ENCODE peak calls at places on chromosomes 4 and X, in six cellular contexts. One of them, this sample, is unnamed.

GRCh38 chr4:126411047-126411446 is 1096.3 kb downstream of the FAT4 start:
- DNase-seq in MCF 10A: no peak
- DNase-seq in astrocyte: no peak
- DNase-seq in stimulated activated naive CD8-positive, alpha-beta T cell treated with anti-CD3 and anti-CD28 coated beads, Interleukin-15, Interleukin-2, amounts not matched to agents 100 U/mL and 50 U/mL, for 24 hours: no peak
- DNase-seq in RWPE1: no peak
- DNase-seq in heart left ventricle: no peak
- DNase-seq in this sample: no peak

GRCh38 chr4:148452970-148453369 is 10.8 kb upstream of the NR3C2 start:
- DNase-seq in heart left ventricle: no peak
- DNase-seq in RWPE1: no peak
- DNase-seq in MCF 10A: no peak
- DNase-seq in stimulated activated naive CD8-positive, alpha-beta T cell treated with anti-CD3 and anti-CD28 coated beads, Interleukin-15, Interleukin-2, amounts not matched to agents 100 U/mL and 50 U/mL, for 24 hours: no peak
- DNase-seq in astrocyte: no peak
- DNase-seq in this sample: no peak

GRCh38 chr4:110164251-110164650 is 34.2 kb downstream of the ELOVL6 start:
- DNase-seq in stimulated activated naive CD8-positive, alpha-beta T cell treated with anti-CD3 and anti-CD28 coated beads, Interleukin-15, Interleukin-2, amounts not matched to agents 100 U/mL and 50 U/mL, for 24 hours: no peak
- DNase-seq in heart left ventricle: no peak
- DNase-seq in astrocyte: peak
- DNase-seq in RWPE1: no peak
- DNase-seq in MCF 10A: no peak
- DNase-seq in this sample: no peak

GRCh38 chrX:27491397-27491796 is 28.3 kb upstream of the PPP4R3C start:
- DNase-seq in RWPE1: no peak
- DNase-seq in MCF 10A: no peak
- DNase-seq in heart left ventricle: no peak
- DNase-seq in astrocyte: no peak
- DNase-seq in stimulated activated naive CD8-positive, alpha-beta T cell treated with anti-CD3 and anti-CD28 coated beads, Interleukin-15, Interleukin-2, amounts not matched to agents 100 U/mL and 50 U/mL, for 24 hours: no peak
- DNase-seq in this sample: no peak

GRCh38 chr4:151430737-151431457 is 21.9 kb downstream of the FHIP1A start:
- DNase-seq in stimulated activated naive CD8-positive, alpha-beta T cell treated with anti-CD3 and anti-CD28 coated beads, Interleukin-15, Interleukin-2, amounts not matched to agents 100 U/mL and 50 U/mL, for 24 hours: no peak
- DNase-seq in RWPE1: no peak
- DNase-seq in heart left ventricle: no peak
- DNase-seq in astrocyte: no peak
- DNase-seq in MCF 10A: no peak
- DNase-seq in this sample: no peak

GRCh38 chr4:54281060-54281781 is 52.1 kb downstream of the PDGFRA start:
- DNase-seq in MCF 10A: peak
- DNase-seq in RWPE1: peak
- DNase-seq in astrocyte: peak
- DNase-seq in heart left ventricle: peak
- DNase-seq in stimulated activated naive CD8-positive, alpha-beta T cell treated with anti-CD3 and anti-CD28 coated beads, Interleukin-15, Interleukin-2, amounts not matched to agents 100 U/mL and 50 U/mL, for 24 hours: no peak
- DNase-seq in this sample: no peak

GRCh38 chr4:112956458-112956857 is 93.0 kb upstream of the ANK2 start:
- DNase-seq in heart left ventricle: no peak
- DNase-seq in stimulated activated naive CD8-positive, alpha-beta T cell treated with anti-CD3 and anti-CD28 coated beads, Interleukin-15, Interleukin-2, amounts not matched to agents 100 U/mL and 50 U/mL, for 24 hours: no peak
- DNase-seq in RWPE1: no peak
- DNase-seq in MCF 10A: no peak
- DNase-seq in astrocyte: no peak
- DNase-seq in this sample: no peak

GRCh38 chr4:2574863-2575262 is 38.4 kb downstream of the FAM193A start:
- DNase-seq in astrocyte: no peak
- DNase-seq in RWPE1: no peak
- DNase-seq in stimulated activated naive CD8-positive, alpha-beta T cell treated with anti-CD3 and anti-CD28 coated beads, Interleukin-15, Interleukin-2, amounts not matched to agents 100 U/mL and 50 U/mL, for 24 hours: no peak
- DNase-seq in MCF 10A: no peak
- DNase-seq in heart left ventricle: no peak
- DNase-seq in this sample: no peak

GRCh38 chr4:4759883-4760282 is 99.6 kb upstream of the MSX1 start:
- DNase-seq in astrocyte: no peak
- DNase-seq in RWPE1: no peak
- DNase-seq in heart left ventricle: no peak
- DNase-seq in MCF 10A: no peak
- DNase-seq in stimulated activated naive CD8-positive, alpha-beta T cell treated with anti-CD3 and anti-CD28 coated beads, Interleukin-15, Interleukin-2, amounts not matched to agents 100 U/mL and 50 U/mL, for 24 hours: no peak
- DNase-seq in this sample: no peak

GRCh38 chrX:135522132-135522530 is 1.7 kb downstream of the INTS6L start:
- DNase-seq in stimulated activated naive CD8-positive, alpha-beta T cell treated with anti-CD3 and anti-CD28 coated beads, Interleukin-15, Interleukin-2, amounts not matched to agents 100 U/mL and 50 U/mL, for 24 hours: no peak
- DNase-seq in MCF 10A: no peak
- DNase-seq in RWPE1: no peak
- DNase-seq in astrocyte: no peak
- DNase-seq in heart left ventricle: no peak
- DNase-seq in this sample: no peak

GRCh38 chr4:105807496-105807895 is 87.8 kb upstream of the NPNT start:
- DNase-seq in MCF 10A: no peak
- DNase-seq in stimulated activated naive CD8-positive, alpha-beta T cell treated with anti-CD3 and anti-CD28 coated beads, Interleukin-15, Interleukin-2, amounts not matched to agents 100 U/mL and 50 U/mL, for 24 hours: no peak
- DNase-seq in heart left ventricle: no peak
- DNase-seq in astrocyte: peak
- DNase-seq in RWPE1: no peak
- DNase-seq in this sample: no peak

GRCh38 chrX:45850197-45850774 is 649.6 kb upstream of the DIPK2B start:
- DNase-seq in MCF 10A: peak
- DNase-seq in RWPE1: no peak
- DNase-seq in stimulated activated naive CD8-positive, alpha-beta T cell treated with anti-CD3 and anti-CD28 coated beads, Interleukin-15, Interleukin-2, amounts not matched to agents 100 U/mL and 50 U/mL, for 24 hours: peak
- DNase-seq in astrocyte: peak
- DNase-seq in heart left ventricle: no peak
- DNase-seq in this sample: no peak

GRCh38 chrX:103063191-103063845 is 653 bp downstream of the BEX1 start:
- DNase-seq in MCF 10A: peak
- DNase-seq in astrocyte: peak
- DNase-seq in RWPE1: peak
- DNase-seq in stimulated activated naive CD8-positive, alpha-beta T cell treated with anti-CD3 and anti-CD28 coated beads, Interleukin-15, Interleukin-2, amounts not matched to agents 100 U/mL and 50 U/mL, for 24 hours: peak
- DNase-seq in heart left ventricle: no peak
- DNase-seq in this sample: no peak

GRCh38 chr4:129336457-129336856 is 240.5 kb downstream of the C4orf33 start:
- DNase-seq in stimulated activated naive CD8-positive, alpha-beta T cell treated with anti-CD3 and anti-CD28 coated beads, Interleukin-15, Interleukin-2, amounts not matched to agents 100 U/mL and 50 U/mL, for 24 hours: no peak
- DNase-seq in MCF 10A: no peak
- DNase-seq in heart left ventricle: no peak
- DNase-seq in astrocyte: no peak
- DNase-seq in RWPE1: no peak
- DNase-seq in this sample: no peak

GRCh38 chr4:47786958-47787370 is 50.9 kb downstream of the CORIN start:
- DNase-seq in MCF 10A: no peak
- DNase-seq in RWPE1: no peak
- DNase-seq in heart left ventricle: no peak
- DNase-seq in stimulated activated naive CD8-positive, alpha-beta T cell treated with anti-CD3 and anti-CD28 coated beads, Interleukin-15, Interleukin-2, amounts not matched to agents 100 U/mL and 50 U/mL, for 24 hours: no peak
- DNase-seq in astrocyte: no peak
- DNase-seq in this sample: no peak

GRCh38 chr4:169484485-169484884 is 127.9 kb downstream of the NEK1 start:
- DNase-seq in astrocyte: no peak
- DNase-seq in heart left ventricle: no peak
- DNase-seq in stimulated activated naive CD8-positive, alpha-beta T cell treated with anti-CD3 and anti-CD28 coated beads, Interleukin-15, Interleukin-2, amounts not matched to agents 100 U/mL and 50 U/mL, for 24 hours: no peak
- DNase-seq in RWPE1: no peak
- DNase-seq in MCF 10A: no peak
- DNase-seq in this sample: no peak

GRCh38 chr4:180057891-180058643 is 2185.1 kb upstream of the TENM3 start:
- DNase-seq in heart left ventricle: no peak
- DNase-seq in stimulated activated naive CD8-positive, alpha-beta T cell treated with anti-CD3 and anti-CD28 coated beads, Interleukin-15, Interleukin-2, amounts not matched to agents 100 U/mL and 50 U/mL, for 24 hours: peak
- DNase-seq in astrocyte: peak
- DNase-seq in MCF 10A: peak
- DNase-seq in RWPE1: peak
- DNase-seq in this sample: no peak

GRCh38 chr4:14897217-14897616 is 105.1 kb upstream of the CPEB2 start:
- DNase-seq in RWPE1: peak
- DNase-seq in stimulated activated naive CD8-positive, alpha-beta T cell treated with anti-CD3 and anti-CD28 coated beads, Interleukin-15, Interleukin-2, amounts not matched to agents 100 U/mL and 50 U/mL, for 24 hours: no peak
- DNase-seq in heart left ventricle: no peak
- DNase-seq in MCF 10A: peak
- DNase-seq in astrocyte: no peak
- DNase-seq in this sample: no peak

GRCh38 chrX:8341814-8342590 is 122.6 kb upstream of the VCX3B start:
- DNase-seq in heart left ventricle: no peak
- DNase-seq in stimulated activated naive CD8-positive, alpha-beta T cell treated with anti-CD3 and anti-CD28 coated beads, Interleukin-15, Interleukin-2, amounts not matched to agents 100 U/mL and 50 U/mL, for 24 hours: no peak
- DNase-seq in astrocyte: peak
- DNase-seq in MCF 10A: peak
- DNase-seq in RWPE1: peak
- DNase-seq in this sample: peak

GRCh38 chrX:9534686-9535085 is 69.8 kb downstream of the TBL1X start:
- DNase-seq in MCF 10A: peak
- DNase-seq in heart left ventricle: no peak
- DNase-seq in astrocyte: peak
- DNase-seq in RWPE1: no peak
- DNase-seq in stimulated activated naive CD8-positive, alpha-beta T cell treated with anti-CD3 and anti-CD28 coated beads, Interleukin-15, Interleukin-2, amounts not matched to agents 100 U/mL and 50 U/mL, for 24 hours: no peak
- DNase-seq in this sample: no peak

GRCh38 chrX:132822634-132823012 is 135.8 kb downstream of the HS6ST2 start:
- DNase-seq in MCF 10A: no peak
- DNase-seq in stimulated activated naive CD8-positive, alpha-beta T cell treated with anti-CD3 and anti-CD28 coated beads, Interleukin-15, Interleukin-2, amounts not matched to agents 100 U/mL and 50 U/mL, for 24 hours: no peak
- DNase-seq in astrocyte: no peak
- DNase-seq in heart left ventricle: no peak
- DNase-seq in RWPE1: no peak
- DNase-seq in this sample: no peak

GRCh38 chr4:184313710-184314659 is 96.3 kb upstream of the ENPP6 start:
- DNase-seq in MCF 10A: no peak
- DNase-seq in heart left ventricle: no peak
- DNase-seq in astrocyte: no peak
- DNase-seq in RWPE1: no peak
- DNase-seq in stimulated activated naive CD8-positive, alpha-beta T cell treated with anti-CD3 and anti-CD28 coated beads, Interleukin-15, Interleukin-2, amounts not matched to agents 100 U/mL and 50 U/mL, for 24 hours: peak
- DNase-seq in this sample: no peak

GRCh38 chr4:154507170-154507569 is 15.6 kb upstream of the DCHS2 start:
- DNase-seq in MCF 10A: no peak
- DNase-seq in stimulated activated naive CD8-positive, alpha-beta T cell treated with anti-CD3 and anti-CD28 coated beads, Interleukin-15, Interleukin-2, amounts not matched to agents 100 U/mL and 50 U/mL, for 24 hours: no peak
- DNase-seq in RWPE1: peak
- DNase-seq in astrocyte: no peak
- DNase-seq in heart left ventricle: no peak
- DNase-seq in this sample: peak

GRCh38 chr4:144518181-144518895 is 127.6 kb upstream of the HHIP start:
- DNase-seq in RWPE1: no peak
- DNase-seq in MCF 10A: no peak
- DNase-seq in heart left ventricle: no peak
- DNase-seq in astrocyte: peak
- DNase-seq in stimulated activated naive CD8-positive, alpha-beta T cell treated with anti-CD3 and anti-CD28 coated beads, Interleukin-15, Interleukin-2, amounts not matched to agents 100 U/mL and 50 U/mL, for 24 hours: no peak
- DNase-seq in this sample: no peak

GRCh38 chr4:184399505-184399893 is 74.9 kb downstream of the IRF2 start:
- DNase-seq in astrocyte: no peak
- DNase-seq in stimulated activated naive CD8-positive, alpha-beta T cell treated with anti-CD3 and anti-CD28 coated beads, Interleukin-15, Interleukin-2, amounts not matched to agents 100 U/mL and 50 U/mL, for 24 hours: no peak
- DNase-seq in MCF 10A: no peak
- DNase-seq in RWPE1: no peak
- DNase-seq in heart left ventricle: no peak
- DNase-seq in this sample: no peak

GRCh38 chrX:65607070-65607742 is 60.2 kb upstream of the MSN start:
- DNase-seq in stimulated activated naive CD8-positive, alpha-beta T cell treated with anti-CD3 and anti-CD28 coated beads, Interleukin-15, Interleukin-2, amounts not matched to agents 100 U/mL and 50 U/mL, for 24 hours: no peak
- DNase-seq in RWPE1: no peak
- DNase-seq in MCF 10A: peak
- DNase-seq in astrocyte: peak
- DNase-seq in heart left ventricle: no peak
- DNase-seq in this sample: no peak

GRCh38 chr4:77025643-77026321 is 50.0 kb downstream of the CCNI start:
- DNase-seq in MCF 10A: no peak
- DNase-seq in heart left ventricle: no peak
- DNase-seq in stimulated activated naive CD8-positive, alpha-beta T cell treated with anti-CD3 and anti-CD28 coated beads, Interleukin-15, Interleukin-2, amounts not matched to agents 100 U/mL and 50 U/mL, for 24 hours: no peak
- DNase-seq in RWPE1: no peak
- DNase-seq in astrocyte: peak
- DNase-seq in this sample: no peak

GRCh38 chr4:20462426-20463175 is 210.9 kb downstream of the SLIT2 start:
- DNase-seq in RWPE1: no peak
- DNase-seq in MCF 10A: no peak
- DNase-seq in heart left ventricle: no peak
- DNase-seq in astrocyte: peak
- DNase-seq in stimulated activated naive CD8-positive, alpha-beta T cell treated with anti-CD3 and anti-CD28 coated beads, Interleukin-15, Interleukin-2, amounts not matched to agents 100 U/mL and 50 U/mL, for 24 hours: no peak
- DNase-seq in this sample: no peak

GRCh38 chr4:23945521-23946017 is 55.7 kb upstream of the PPARGC1A start:
- DNase-seq in MCF 10A: peak
- DNase-seq in astrocyte: peak
- DNase-seq in stimulated activated naive CD8-positive, alpha-beta T cell treated with anti-CD3 and anti-CD28 coated beads, Interleukin-15, Interleukin-2, amounts not matched to agents 100 U/mL and 50 U/mL, for 24 hours: no peak
- DNase-seq in heart left ventricle: peak
- DNase-seq in RWPE1: peak
- DNase-seq in this sample: no peak

GRCh38 chr4:118012142-118012541 is 22.1 kb upstream of the NDST3 start:
- DNase-seq in stimulated activated naive CD8-positive, alpha-beta T cell treated with anti-CD3 and anti-CD28 coated beads, Interleukin-15, Interleukin-2, amounts not matched to agents 100 U/mL and 50 U/mL, for 24 hours: no peak
- DNase-seq in astrocyte: no peak
- DNase-seq in RWPE1: no peak
- DNase-seq in heart left ventricle: no peak
- DNase-seq in MCF 10A: no peak
- DNase-seq in this sample: no peak

GRCh38 chrX:107629533-107629909 is 1.2 kb downstream of the PRPS1 start:
- DNase-seq in astrocyte: peak
- DNase-seq in MCF 10A: peak
- DNase-seq in RWPE1: peak
- DNase-seq in stimulated activated naive CD8-positive, alpha-beta T cell treated with anti-CD3 and anti-CD28 coated beads, Interleukin-15, Interleukin-2, amounts not matched to agents 100 U/mL and 50 U/mL, for 24 hours: no peak
- DNase-seq in heart left ventricle: no peak
- DNase-seq in this sample: no peak

GRCh38 chrX:118495958-118496762 is 545 bp downstream of the DOCK11 start:
- DNase-seq in stimulated activated naive CD8-positive, alpha-beta T cell treated with anti-CD3 and anti-CD28 coated beads, Interleukin-15, Interleukin-2, amounts not matched to agents 100 U/mL and 50 U/mL, for 24 hours: peak
- DNase-seq in RWPE1: peak
- DNase-seq in astrocyte: no peak
- DNase-seq in heart left ventricle: peak
- DNase-seq in MCF 10A: peak
- DNase-seq in this sample: no peak

GRCh38 chr4:84451546-84451945 is 47.5 kb downstream of the NKX6-1 start:
- DNase-seq in RWPE1: no peak
- DNase-seq in astrocyte: peak
- DNase-seq in MCF 10A: peak
- DNase-seq in stimulated activated naive CD8-positive, alpha-beta T cell treated with anti-CD3 and anti-CD28 coated beads, Interleukin-15, Interleukin-2, amounts not matched to agents 100 U/mL and 50 U/mL, for 24 hours: no peak
- DNase-seq in heart left ventricle: no peak
- DNase-seq in this sample: no peak

GRCh38 chrX:130654409-130654970 is 248.5 kb downstream of the ENOX2 start:
- DNase-seq in astrocyte: peak
- DNase-seq in RWPE1: no peak
- DNase-seq in heart left ventricle: no peak
- DNase-seq in stimulated activated naive CD8-positive, alpha-beta T cell treated with anti-CD3 and anti-CD28 coated beads, Interleukin-15, Interleukin-2, amounts not matched to agents 100 U/mL and 50 U/mL, for 24 hours: no peak
- DNase-seq in MCF 10A: no peak
- DNase-seq in this sample: no peak

GRCh38 chr4:106314960-106315359 is 1.0 kb downstream of the TBCK start:
- DNase-seq in MCF 10A: no peak
- DNase-seq in stimulated activated naive CD8-positive, alpha-beta T cell treated with anti-CD3 and anti-CD28 coated beads, Interleukin-15, Interleukin-2, amounts not matched to agents 100 U/mL and 50 U/mL, for 24 hours: no peak
- DNase-seq in heart left ventricle: no peak
- DNase-seq in RWPE1: no peak
- DNase-seq in astrocyte: no peak
- DNase-seq in this sample: no peak